ENCODE peak calls at places on chromosomes 5 and 9, in four cellular contexts. S is endothelial cell of umbilical vein, H is kidney epithelial cell, K is cardiac muscle cell. B is an unnamed sample. For H3K36me3, the result is how much of the 10 kb centered on the place peaks cover.

GRCh38 chr9:127608104-127608966 is 3.7 kb upstream of the STXBP1 start:
- DNase-seq in S (peak), H (no peak), K (peak), B (no peak)

GRCh38 chr5:78746990-78747389 is 98.4 kb upstream of the LHFPL2 start:
- DNase-seq in S (no peak), H (no peak), K (no peak), B (peak)

GRCh38 chr5:134438641-134439621 is 27.2 kb upstream of the CDKN2AIPNL start:
- DNase-seq in S (no peak), H (peak), K (peak), B (peak)

GRCh38 chr5:72134226-72134625 is 27.0 kb downstream of the MAP1B start:
- DNase-seq in S (peak), H (no peak), K (no peak), B (peak)

GRCh38 chr5:96829336-96829735 is 21.6 kb upstream of the ERAP1 start:
- DNase-seq in S (peak), H (no peak), K (no peak), B (no peak)

GRCh38 chr5:133229931-133230664 is 178.3 kb downstream of the HSPA4 start:
- DNase-seq in S (no peak), H (no peak), K (no peak), B (peak)

GRCh38 chr9:107548298-107549142 is 59.0 kb upstream of the KLF4 start:
- DNase-seq in S (peak), H (peak), K (peak), B (peak)

GRCh38 chr9:16816006-16816405 is 54.5 kb downstream of the BNC2 start:
- DNase-seq in S (no peak), H (no peak), K (no peak), B (no peak)

GRCh38 chr5:154972476-154973080 is 31.7 kb downstream of the MRPL22 start:
- DNase-seq in S (peak), H (no peak), K (peak), B (peak)

GRCh38 chr9:79695531-79696218 is 123.9 kb downstream of the TLE4 start:
- DNase-seq in S (no peak), H (no peak), K (no peak), B (no peak)

GRCh38 chr9:35726876-35727438 is 5.0 kb downstream of the TLN1 start:
- DNase-seq in S (peak), H (peak), K (peak), B (peak)

GRCh38 chr5:124061663-124062062 is 549.7 kb downstream of the CSNK1G3 start:
- DNase-seq in S (no peak), H (no peak), K (peak), B (peak)

GRCh38 chr5:30392897-30393296 is 800.6 kb upstream of the CDH6 start:
- DNase-seq in S (no peak), H (no peak), K (no peak), B (no peak)

GRCh38 chr9:34793428-34793827 is 83.5 kb upstream of the CCL21 start:
- DNase-seq in S (no peak), H (no peak), K (no peak), B (no peak)

GRCh38 chr9:96478829-96479371 is 28.9 kb downstream of the HABP4 start:
- DNase-seq in S (no peak), H (no peak), K (peak), B (no peak)

GRCh38 chr5:177434437-177434836 is 8.0 kb downstream of the GRK6 start:
- DNase-seq in S (no peak), H (no peak), K (no peak), B (peak)

GRCh38 chr9:84699897-84700395 is 30.4 kb downstream of the NTRK2 start:
- DNase-seq in S (no peak), H (no peak), K (no peak), B (no peak)

GRCh38 chr9:88777498-88778312 is 213.6 kb upstream of the S1PR3 start:
- DNase-seq in S (peak), H (no peak), K (peak), B (peak)

GRCh38 chr5:168434746-168435321 is 51.4 kb upstream of the RARS1 start:
- DNase-seq in S (no peak), H (no peak), K (no peak), B (peak)

GRCh38 chr9:135282001-135282731 is 194.7 kb downstream of the OLFM1 start:
- DNase-seq in S (no peak), H (no peak), K (peak), B (peak)

GRCh38 chr5:31078931-31079330 is 114.6 kb upstream of the CDH6 start:
- DNase-seq in S (no peak), H (no peak), K (no peak), B (no peak)

GRCh38 chr9:125626187-125626586 is 80.8 kb downstream of the MAPKAP1 start:
- DNase-seq in S (no peak), H (no peak), K (no peak), B (no peak)

GRCh38 chr9:74309654-74310053 is 187.5 kb upstream of the RORB start:
- DNase-seq in S (no peak), H (no peak), K (no peak), B (no peak)

GRCh38 chr5:36552626-36553393 is 53.6 kb upstream of the SLC1A3 start:
- DNase-seq in S (peak), H (peak), K (no peak), B (peak)

GRCh38 chr9:72906810-72907209 is 46.0 kb downstream of the ALDH1A1 start:
- DNase-seq in S (no peak), H (no peak), K (no peak), B (no peak)

GRCh38 chr5:25744908-25745307 is 1100.1 kb upstream of the CDH10 start:
- DNase-seq in S (no peak), H (no peak), K (no peak), B (no peak)
- H3K4me3 ChIP-seq in S (no peak), H (no peak), K (no peak), B (no peak)

GRCh38 chr5:87390576-87391199 is 22.0 kb downstream of the CCNH start:
- DNase-seq in S (no peak), H (no peak), K (peak), B (no peak)

GRCh38 chr5:87394407-87394806 is 18.3 kb downstream of the CCNH start:
- DNase-seq in S (peak), H (peak), K (peak), B (peak)

GRCh38 chr5:87393331-87393730 is 19.4 kb downstream of the CCNH start:
- DNase-seq in S (peak), H (peak), K (peak), B (no peak)

GRCh38 chr5:87390075-87390474 is 22.7 kb downstream of the CCNH start:
- DNase-seq in S (no peak), H (no peak), K (no peak), B (no peak)

DNA sequence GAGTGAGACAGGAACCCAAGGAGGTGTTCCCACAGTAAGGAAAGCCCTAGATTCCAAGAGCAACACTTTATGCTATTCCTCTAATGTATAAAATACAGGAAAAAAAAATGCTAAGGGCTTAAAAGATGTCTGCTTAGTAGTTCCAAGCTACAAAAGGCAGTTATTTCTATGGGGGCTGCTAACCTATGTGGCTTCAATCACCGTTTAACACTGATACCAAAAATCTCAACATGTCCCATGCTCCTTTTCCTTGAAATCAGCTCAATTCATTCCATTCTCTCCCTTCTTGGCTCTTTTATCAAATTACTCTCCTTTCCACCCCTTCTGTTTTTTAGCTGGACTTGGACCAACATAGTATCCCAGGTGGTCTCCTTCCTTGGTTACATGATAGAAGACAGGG is 20.6 kb downstream of the CCNH start:
- DNase-seq in S (no peak), H (no peak), K (no peak), B (no peak)
- H3K36me3 ChIP-seq in S (under half), H (under half), K (half or more), B (half or more)

DNA sequence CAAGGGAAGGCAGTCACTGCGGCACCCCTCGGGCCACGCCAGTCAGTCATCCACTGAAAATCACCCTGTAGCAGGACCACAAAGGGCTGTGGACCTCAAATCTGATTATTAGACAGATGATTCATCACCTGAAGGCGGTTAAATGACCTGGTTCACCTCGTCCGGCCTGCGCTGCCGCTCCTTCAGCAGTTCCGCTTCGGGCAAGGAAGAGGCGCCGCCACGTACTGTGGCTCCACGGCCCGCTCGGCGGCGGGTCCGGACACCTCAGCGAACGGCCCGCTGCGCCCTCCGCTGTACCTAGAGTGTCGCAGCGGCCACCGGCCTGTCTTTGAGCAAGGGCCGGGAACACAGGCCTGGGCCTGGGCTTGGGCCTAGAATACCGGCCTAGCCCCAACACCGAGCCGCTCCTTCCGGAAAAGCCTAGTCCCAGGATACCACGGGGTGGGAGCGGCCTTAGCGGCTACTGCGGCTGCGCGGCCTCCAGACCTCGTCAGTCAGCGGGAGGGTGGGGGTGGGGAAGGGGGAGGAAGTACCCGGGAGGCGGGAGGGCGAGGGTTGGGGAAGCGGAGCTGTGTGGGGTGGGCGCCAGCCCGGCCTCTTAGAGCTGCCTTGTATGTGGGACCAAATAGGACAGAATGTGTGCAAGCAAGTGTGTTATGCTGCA is at the start of gene KLHL9:
- DNase-seq in S (peak), H (peak), K (peak), B (peak)
- H3K4me3 ChIP-seq in S (peak), H (peak), K (peak), B (peak)

GRCh38 chr9:128916204-128916603 is 4.6 kb upstream of the PHYHD1 start:
- DNase-seq in S (no peak), H (no peak), K (no peak), B (no peak)
- H3K36me3 ChIP-seq in S (under half), H (under half), K (under half), B (under half)

GRCh38 chr9:132674485-132674884 is 4.2 kb downstream of the GTF3C4 start:
- DNase-seq in S (no peak), H (no peak), K (no peak), B (no peak)
- H3K4me3 ChIP-seq in S (no peak), H (no peak), K (no peak), B (no peak)

B was measured in MG63.